ENCODE peak calls at places on chromosome 12, in ten cellular contexts. Z, H, J, C, F, D, S, W, O and A are unnamed samples. For H3K4me1, the result is how much of the 10 kb centered on the place peaks cover.

GRCh38 chr12:6425588-6426531 is 18.9 kb upstream of the CD27 start:
- DNase-seq in Z (no peak), H (no peak), J (no peak), C (no peak), F (no peak), D (no peak), S (peak), W (no peak), O (no peak), A (no peak)

GRCh38 chr12:6434205-6435180 is 10.3 kb upstream of the CD27 start:
- DNase-seq in Z (peak), H (no peak), J (no peak), C (no peak), F (no peak), D (peak), S (no peak), W (no peak), O (no peak), A (no peak)

GRCh38 chr12:86264451-86265328 is 8.5 kb upstream of the MGAT4C start:
- DNase-seq in Z (no peak), H (no peak), J (no peak), C (no peak), F (peak), D (peak), S (peak), W (peak), O (no peak), A (peak)

GRCh38 chr12:116736962-116737773 is 701 bp downstream of the SPRING1 start:
- DNase-seq in Z (no peak), H (peak), J (no peak), C (no peak), F (peak), D (no peak), S (peak), W (peak), O (no peak), A (no peak)

GRCh38 chr12:116319851-116320621 is 42.5 kb upstream of the MED13L start:
- DNase-seq in Z (peak), H (no peak), J (peak), C (peak), F (no peak), D (peak), S (no peak), W (peak), O (peak), A (peak)

GRCh38 chr12:6333566-6333965 is 8.3 kb downstream of the TNFRSF1A start:
- DNase-seq in Z (no peak), H (no peak), J (no peak), C (no peak), F (no peak), D (no peak), S (peak), W (no peak), O (no peak), A (no peak)

GRCh38 chr12:113831016-113831415 is 135.1 kb downstream of the RBM19 start:
- DNase-seq in Z (no peak), H (no peak), J (peak), C (no peak), F (no peak), D (no peak), S (no peak), W (no peak), O (no peak), A (no peak)

GRCh38 chr12:1919284-1919683 is 832 bp upstream of the CACNA2D4 start:
- DNase-seq in Z (no peak), H (no peak), J (no peak), C (no peak), F (peak), D (no peak), S (peak), W (no peak), O (no peak), A (no peak)

GRCh38 chr12:95066091-95066855 is 7.1 kb downstream of the NR2C1 start:
- DNase-seq in Z (no peak), H (no peak), J (no peak), C (no peak), F (no peak), D (no peak), S (no peak), W (no peak), O (no peak), A (no peak)

GRCh38 chr12:49673446-49674317 is 33.5 kb downstream of the FMNL3 start:
- DNase-seq in Z (peak), H (no peak), J (peak), C (peak), F (peak), D (peak), S (peak), W (peak), O (peak), A (peak)

GRCh38 chr12:100554608-100555077 is 18.8 kb upstream of the GAS2L3 start:
- DNase-seq in Z (no peak), H (peak), J (peak), C (no peak), F (no peak), D (peak), S (no peak), W (no peak), O (no peak), A (no peak)

GRCh38 chr12:12890492-12890814 is 909 bp upstream of the GPRC5A start:
- DNase-seq in Z (peak), H (peak), J (peak), C (no peak), F (no peak), D (peak), S (no peak), W (no peak), O (no peak), A (no peak)

GRCh38 chr12:3882896-3883564 is 9.8 kb upstream of the PARP11 start:
- DNase-seq in Z (no peak), H (peak), J (peak), C (no peak), F (no peak), D (no peak), S (no peak), W (no peak), O (no peak), A (no peak)

GRCh38 chr12:132827763-132828703 is 636 bp downstream of the GOLGA3 start:
- DNase-seq in Z (no peak), H (peak), J (peak), C (peak), F (no peak), D (peak), S (peak), W (peak), O (no peak), A (peak)

GRCh38 chr12:22858849-22859569 is 234.0 kb downstream of the ETNK1 start:
- DNase-seq in Z (no peak), H (no peak), J (no peak), C (no peak), F (no peak), D (no peak), S (no peak), W (no peak), O (no peak), A (no peak)

GRCh38 chr12:2801044-2801783 is 6.4 kb downstream of the FKBP4 start:
- DNase-seq in Z (no peak), H (no peak), J (no peak), C (no peak), F (no peak), D (no peak), S (peak), W (no peak), O (no peak), A (no peak)

GRCh38 chr12:104957388-104958008 is 592 bp downstream of the SLC41A2 start:
- DNase-seq in Z (no peak), H (peak), J (peak), C (no peak), F (no peak), D (no peak), S (no peak), W (peak), O (no peak), A (no peak)

DNA sequence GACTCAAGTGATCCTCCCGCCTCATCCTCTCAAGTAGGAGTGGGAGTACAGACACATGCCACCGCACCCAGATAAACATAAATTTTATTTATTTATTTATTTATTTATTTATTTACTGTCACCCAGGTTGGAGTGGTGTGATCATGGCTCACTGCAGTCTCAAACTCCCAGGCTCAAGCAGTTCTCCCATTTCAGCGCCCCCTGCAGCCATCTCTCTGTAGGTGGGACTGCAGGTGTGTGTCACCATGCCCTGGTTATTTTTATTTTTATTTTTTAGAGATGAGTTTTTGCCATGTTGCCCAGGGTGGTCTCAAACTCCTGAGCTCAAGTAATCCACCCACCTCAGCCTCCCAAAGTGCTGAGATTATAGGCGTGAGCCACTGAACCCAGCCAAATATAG is 33.2 kb upstream of the KIF21A start:
- DNase-seq in Z (no peak), H (no peak), J (no peak), C (no peak), F (no peak), D (no peak), S (no peak), W (no peak), O (no peak), A (no peak)
- TF ChIP-seq CTCF in Z (no peak), H (no peak), J (no peak), C (no peak), F (no peak), D (no peak), S (no peak), W (no peak), O (no peak), A (no peak)

GRCh38 chr12:89882051-89882450 is 173.4 kb upstream of the ATP2B1 start:
- DNase-seq in Z (no peak), H (no peak), J (no peak), C (no peak), F (no peak), D (no peak), S (no peak), W (no peak), O (no peak), A (no peak)
- TF ChIP-seq POLR2A in Z (no peak), H (no peak), J (no peak), C (no peak), F (no peak), D (no peak), S (no peak), W (no peak), O (no peak), A (no peak)

GRCh38 chr12:47396902-47397663 is 308.7 kb downstream of the RPAP3 start:
- DNase-seq in Z (no peak), H (no peak), J (no peak), C (no peak), F (no peak), D (no peak), S (no peak), W (no peak), O (no peak), A (no peak)
- H3K4me1 ChIP-seq in Z (under half), H (under half), J (under half), C (under half), F (under half), D (under half), S (under half), W (under half), O (under half), A (under half)

GRCh38 chr12:51521554-51522276 is 69.3 kb upstream of the SCN8A start:
- DNase-seq in Z (no peak), H (no peak), J (peak), C (no peak), F (no peak), D (no peak), S (no peak), W (no peak), O (no peak), A (no peak)

GRCh38 chr12:51519755-51520154 is 71.3 kb upstream of the SCN8A start:
- DNase-seq in Z (no peak), H (no peak), J (no peak), C (no peak), F (no peak), D (no peak), S (no peak), W (no peak), O (no peak), A (no peak)

GRCh38 chr12:51517316-51517715 is 73.7 kb upstream of the SCN8A start:
- DNase-seq in Z (no peak), H (no peak), J (no peak), C (no peak), F (no peak), D (no peak), S (no peak), W (no peak), O (no peak), A (no peak)

GRCh38 chr12:51520576-51521325 is 70.3 kb upstream of the SCN8A start:
- DNase-seq in Z (no peak), H (no peak), J (no peak), C (no peak), F (no peak), D (no peak), S (no peak), W (no peak), O (no peak), A (no peak)

DNA sequence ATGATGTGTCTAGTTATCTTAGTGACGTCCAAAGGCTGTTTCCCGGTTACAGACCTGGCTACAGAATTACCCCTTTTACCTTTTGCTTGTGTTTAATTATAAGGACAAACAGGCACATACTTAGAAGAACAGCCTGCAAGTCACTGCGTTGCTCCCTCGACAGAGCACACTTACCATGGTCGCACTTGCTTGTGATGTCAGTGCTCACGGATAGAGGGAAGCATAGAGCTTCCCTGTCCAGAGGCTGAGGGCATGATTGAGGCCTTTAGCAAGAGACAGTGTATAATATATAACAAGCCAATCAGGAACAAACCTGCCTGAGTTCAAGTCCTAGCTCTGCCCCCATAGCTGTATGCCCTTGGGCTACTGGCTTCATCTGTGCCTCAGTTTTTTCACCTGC is 73.2 kb upstream of the SCN8A start:
- DNase-seq in Z (no peak), H (no peak), J (no peak), C (no peak), F (no peak), D (no peak), S (no peak), W (no peak), O (no peak), A (no peak)
- TF ChIP-seq CTCF in Z (no peak), H (no peak), J (no peak), C (no peak), F (no peak), D (no peak), S (no peak), W (no peak), O (no peak), A (no peak)

GRCh38 chr12:57836442-57837375 is 9.8 kb downstream of the CTDSP2 start:
- DNase-seq in Z (peak), H (no peak), J (peak), C (peak), F (no peak), D (peak), S (no peak), W (peak), O (no peak), A (peak)

GRCh38 chr12:57835366-57836288 is 10.9 kb downstream of the CTDSP2 start:
- DNase-seq in Z (no peak), H (no peak), J (no peak), C (no peak), F (no peak), D (no peak), S (no peak), W (no peak), O (no peak), A (no peak)

GRCh38 chr12:57838594-57839302 is 7.8 kb downstream of the CTDSP2 start:
- DNase-seq in Z (no peak), H (no peak), J (peak), C (no peak), F (no peak), D (no peak), S (no peak), W (no peak), O (no peak), A (no peak)

GRCh38 chr12:57839996-57840395 is 6.5 kb downstream of the CTDSP2 start:
- DNase-seq in Z (no peak), H (no peak), J (no peak), C (no peak), F (no peak), D (peak), S (no peak), W (no peak), O (peak), A (no peak)

DNA sequence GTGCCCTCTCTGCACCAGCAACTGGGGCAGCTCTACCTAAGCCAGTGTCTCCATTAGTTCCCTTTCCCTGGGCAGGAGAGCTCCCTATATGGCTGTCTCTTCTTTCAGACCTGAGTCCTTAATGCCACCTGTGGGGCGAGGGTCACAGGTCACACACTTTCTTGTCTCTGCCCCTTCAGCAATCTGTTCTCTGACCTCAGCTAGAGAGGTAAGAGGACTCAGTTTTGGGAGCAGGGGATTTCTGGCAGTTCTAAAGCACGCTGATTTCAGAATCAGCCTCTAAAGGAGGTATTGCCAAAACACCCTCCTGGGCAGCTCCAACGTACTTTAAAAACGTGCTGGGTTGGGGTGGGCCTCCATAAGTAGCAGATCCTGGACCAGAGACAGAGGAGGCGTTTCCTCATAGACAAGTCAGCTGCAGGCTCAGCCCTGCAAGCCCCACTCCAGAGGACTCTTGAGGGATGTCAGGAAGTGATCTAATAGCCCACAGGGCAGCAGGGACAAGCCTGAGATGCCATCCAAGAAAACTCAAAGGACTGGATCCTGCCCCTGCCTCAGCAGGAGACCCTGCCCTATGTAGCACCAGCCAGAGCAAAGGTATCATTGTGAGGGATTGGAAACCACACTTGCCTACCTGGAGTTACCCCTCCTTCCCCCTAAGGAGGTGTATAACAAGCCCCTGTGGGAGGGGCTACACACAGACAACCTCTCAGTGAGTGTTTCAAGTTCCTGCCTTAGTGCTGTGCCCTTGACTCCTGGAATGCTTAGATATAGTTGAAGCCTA is 8.6 kb downstream of the CTDSP2 start:
- DNase-seq in Z (no peak), H (no peak), J (peak), C (peak), F (no peak), D (no peak), S (no peak), W (no peak), O (no peak), A (no peak)
- TF ChIP-seq POLR2A in Z (no peak), H (no peak), J (no peak), C (no peak), F (no peak), D (no peak), S (no peak), W (no peak), O (no peak), A (no peak)

DNA sequence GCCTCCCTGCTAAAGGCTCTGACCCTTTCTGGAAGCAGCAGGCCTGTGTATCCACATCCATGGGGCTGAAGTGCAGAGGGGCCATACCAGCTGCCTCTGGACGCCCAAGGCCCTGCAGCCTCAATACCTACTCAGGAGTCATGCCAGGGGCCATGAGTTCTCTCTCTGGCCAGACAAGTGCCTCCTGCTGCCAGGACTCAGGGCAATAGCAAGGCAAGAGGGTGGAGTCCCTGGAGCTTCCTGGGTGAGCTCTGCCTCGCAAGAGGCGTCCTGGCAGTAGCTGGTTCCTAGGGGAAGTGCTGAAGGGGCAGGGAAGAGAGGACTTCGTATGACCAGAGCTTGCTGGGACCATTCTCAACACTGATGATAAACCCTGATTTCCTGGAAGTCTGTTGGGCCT is 10.9 kb upstream of the ENDOU start:
- DNase-seq in Z (no peak), H (no peak), J (no peak), C (no peak), F (no peak), D (no peak), S (no peak), W (no peak), O (no peak), A (no peak)
- H3K4me1 ChIP-seq in Z (under half), H (under half), J (under half), C (under half), F (half or more), D (under half), S (half or more), W (under half), O (under half), A (under half)

DNA sequence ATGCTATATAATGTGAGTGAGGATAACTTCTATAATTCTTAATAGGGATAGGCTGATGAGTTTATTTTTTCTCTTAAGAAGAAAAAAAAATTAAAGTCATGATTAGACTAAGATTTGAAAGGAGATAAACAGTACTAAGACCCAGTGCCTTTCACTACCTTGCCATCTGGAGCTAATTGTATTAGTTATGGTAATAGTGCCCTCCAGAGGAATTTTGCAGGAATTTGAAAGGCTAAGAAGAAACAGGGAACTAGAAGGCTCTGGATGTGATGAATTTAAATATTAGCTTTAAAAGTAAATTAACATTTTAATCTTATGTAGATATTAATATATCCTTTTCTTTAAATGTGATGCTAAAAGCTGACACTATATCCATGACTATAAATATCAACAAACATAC is 36.6 kb upstream of the PIK3C2G start:
- DNase-seq in Z (no peak), H (peak), J (no peak), C (no peak), F (no peak), D (no peak), S (no peak), W (no peak), O (no peak), A (no peak)
- TF ChIP-seq CTCF in Z (no peak), H (peak), J (peak), C (peak), F (peak), D (peak), S (no peak), W (peak), O (no peak), A (no peak)

GRCh38 chr12:45974171-45974719 is 16.1 kb downstream of the SCAF11 start:
- DNase-seq in Z (no peak), H (no peak), J (no peak), C (no peak), F (no peak), D (no peak), S (no peak), W (no peak), O (no peak), A (no peak)
- TF ChIP-seq POLR2A in Z (no peak), H (no peak), J (no peak), C (no peak), F (no peak), D (no peak), S (no peak), W (no peak), O (no peak), A (no peak)